ENCODE peak calls at places on chromosome 21, in five cellular contexts. P is dorsolateral prefrontal cortex, X is pancreas, K is right lobe of liver, I is psoas muscle. Q is an unnamed sample.

GRCh38 chr21:21807598-21807903 is 809.3 kb downstream of the NCAM2 start:
- DNase-seq in I (no peak), K (no peak), P (no peak), X (no peak), Q (no peak)

GRCh38 chr21:36260030-36260787 is 59.8 kb upstream of the MORC3 start:
- DNase-seq in X (peak; percentile 40), K (no peak), I (no peak), P (no peak), Q (no peak)

GRCh38 chr21:30831194-30831765 is 1.7 kb upstream of the KRTAP7-1 start:
- DNase-seq in I (no peak), K (no peak), X (no peak), P (no peak), Q (no peak)

GRCh38 chr21:35237287-35237686 is 188.2 kb upstream of the RUNX1 start:
- DNase-seq in I (no peak), X (no peak), K (no peak), P (no peak), Q (no peak)

GRCh38 chr21:43834146-43834905 is 30.7 kb upstream of the AGPAT3 start:
- DNase-seq in P (no peak), I (no peak), K (peak; percentile 42), X (no peak), Q (no peak)

GRCh38 chr21:42321231-42321630 is 6.0 kb upstream of the TFF3 start:
- DNase-seq in X (no peak), K (no peak), I (no peak), P (no peak), Q (no peak)

GRCh38 chr21:18493420-18493819 is 89.8 kb upstream of the TMPRSS15 start:
- DNase-seq in K (no peak), P (no peak), X (no peak), I (no peak), Q (no peak)

GRCh38 chr21:41365377-41366107 is 3.7 kb downstream of the MX2 start:
- DNase-seq in X (no peak), K (no peak), P (no peak), I (no peak), Q (no peak)

GRCh38 chr21:34865922-34866271 is 183.2 kb downstream of the RUNX1 start:
- DNase-seq in I (no peak), X (no peak), K (no peak), P (no peak), Q (no peak)

GRCh38 chr21:42474043-42474831 is 21.8 kb downstream of the RSPH1 start:
- DNase-seq in P (no peak), X (peak; percentile 74), K (no peak), I (no peak), Q (peak; percentile 79)

GRCh38 chr21:43916691-43917514 is 51.9 kb downstream of the AGPAT3 start:
- DNase-seq in P (no peak), K (peak; percentile 48), X (no peak), I (no peak), Q (peak; percentile 65)

GRCh38 chr21:17368748-17369363 is 144.0 kb upstream of the CXADR start:
- DNase-seq in I (no peak), K (no peak), P (no peak), X (no peak), Q (no peak)

GRCh38 chr21:32520885-32521735 is 64.2 kb downstream of the TCP10L start:
- DNase-seq in P (peak; percentile 73), X (peak; percentile 55), K (no peak), I (peak; percentile 91), Q (peak; percentile 76)

GRCh38 chr21:35586305-35586704 is 474.0 kb downstream of the SETD4 start:
- DNase-seq in X (no peak), I (no peak), P (no peak), K (no peak), Q (no peak)

GRCh38 chr21:31557421-31557955 is 102.0 kb upstream of the SOD1 start:
- DNase-seq in X (no peak), K (peak; percentile 56), P (no peak), I (no peak), Q (peak; percentile 47)

GRCh38 chr21:42187976-42188653 is 30.8 kb upstream of the ABCG1 start:
- DNase-seq in K (no peak), P (no peak), I (no peak), X (no peak), Q (no peak)

GRCh38 chr21:17340081-17340480 is 172.8 kb upstream of the CXADR start:
- DNase-seq in K (no peak), P (no peak), X (no peak), I (no peak), Q (no peak)

GRCh38 chr21:34791776-34792503 is 123.1 kb downstream of the CLIC6 start:
- DNase-seq in K (peak; percentile 58), P (no peak), I (no peak), X (no peak), Q (peak; percentile 59)

GRCh38 chr21:32007461-32007860 is 134.6 kb downstream of the HUNK start:
- DNase-seq in X (no peak), I (no peak), K (no peak), P (no peak), Q (no peak)

GRCh38 chr21:33981341-33982101 is 65.9 kb upstream of the ATP5PO start:
- DNase-seq in P (no peak), I (peak; percentile 73), K (no peak), X (no peak), Q (no peak)

GRCh38 chr21:29343517-29343916 is 44.8 kb downstream of the BACH1 start:
- DNase-seq in I (no peak), P (no peak), K (no peak), X (no peak), Q (no peak)
- H3K4me3 ChIP-seq in I (no peak overlapping the region), P (no peak overlapping the region), K (no peak overlapping the region), X (no peak overlapping the region), Q (no peak overlapping the region)

GRCh38 chr21:26801524-26801923 is 43.7 kb downstream of the ADAMTS1 start:
- DNase-seq in I (no peak), K (no peak), P (no peak), X (no peak), Q (no peak)
- H3K4me3 ChIP-seq in I (peak overlapping the region; percentile 22), K (no peak overlapping the region), P (no peak overlapping the region), X (no peak overlapping the region), Q (no peak overlapping the region)

GRCh38 chr21:27300770-27301169 is 333.9 kb upstream of the ADAMTS5 start:
- DNase-seq in K (no peak), P (no peak), I (no peak), X (no peak), Q (no peak)

GRCh38 chr21:27292851-27293638 is 326.2 kb upstream of the ADAMTS5 start:
- DNase-seq in K (no peak), P (no peak), X (no peak), I (no peak), Q (no peak)

GRCh38 chr21:27301216-27301615 is 334.3 kb upstream of the ADAMTS5 start:
- DNase-seq in X (no peak), K (no peak), P (no peak), I (no peak), Q (no peak)

GRCh38 chr21:27298465-27298864 is 331.6 kb upstream of the ADAMTS5 start:
- DNase-seq in I (no peak), X (no peak), K (no peak), P (no peak), Q (no peak)
- H3K4me3 ChIP-seq in I (no peak overlapping the region), X (no peak overlapping the region), K (no peak overlapping the region), P (no peak overlapping the region), Q (no peak overlapping the region)

GRCh38 chr21:37461494-37461893 is 94.9 kb downstream of the DYRK1A start:
- DNase-seq in I (no peak), K (no peak), P (no peak), X (no peak), Q (no peak)

GRCh38 chr21:37462087-37462861 is 95.7 kb downstream of the DYRK1A start:
- DNase-seq in P (no peak), I (no peak), X (no peak), K (no peak), Q (no peak)

GRCh38 chr21:37459575-37459974 is 93.0 kb downstream of the DYRK1A start:
- DNase-seq in I (no peak), P (no peak), X (no peak), K (no peak), Q (no peak)

GRCh38 chr21:37458669-37459276 is 92.2 kb downstream of the DYRK1A start:
- DNase-seq in I (no peak), X (no peak), P (no peak), K (no peak), Q (no peak)

DNA sequence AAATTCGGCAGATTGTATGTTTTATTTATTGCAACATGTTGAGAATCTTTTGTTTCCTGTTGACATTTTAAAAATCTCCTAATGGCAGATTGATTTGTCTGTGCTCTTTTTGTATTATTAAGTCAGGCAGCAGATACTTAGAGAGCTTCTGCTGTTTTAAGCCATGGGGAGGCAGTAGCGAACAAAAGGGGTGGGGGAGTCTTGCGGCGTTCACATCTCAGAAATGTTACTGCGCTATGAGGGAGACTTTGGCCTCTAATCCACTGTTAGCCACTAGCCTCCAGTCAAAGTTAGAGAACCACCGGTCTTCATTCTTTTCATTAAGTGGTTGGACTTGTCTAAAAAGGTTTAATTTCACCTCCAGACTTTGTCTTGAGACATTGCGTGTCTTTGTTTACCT is 93.6 kb downstream of the DYRK1A start:
- DNase-seq in P (no peak), K (no peak), X (no peak), I (no peak), Q (no peak)
- H3K4me3 ChIP-seq in P (no peak overlapping the region), K (no peak overlapping the region), X (no peak overlapping the region), I (no peak overlapping the region), Q (no peak overlapping the region)

GRCh38 chr21:45533731-45534571 is 8.3 kb downstream of the SLC19A1 start:
- DNase-seq in P (peak; percentile 32), I (peak; percentile 45), K (peak; percentile 76), X (no peak), Q (peak; percentile 64)
- H3K4me3 ChIP-seq in P (no peak overlapping the region), I (no peak overlapping the region), K (no peak overlapping the region), X (no peak overlapping the region), Q (no peak overlapping the region)

DNA sequence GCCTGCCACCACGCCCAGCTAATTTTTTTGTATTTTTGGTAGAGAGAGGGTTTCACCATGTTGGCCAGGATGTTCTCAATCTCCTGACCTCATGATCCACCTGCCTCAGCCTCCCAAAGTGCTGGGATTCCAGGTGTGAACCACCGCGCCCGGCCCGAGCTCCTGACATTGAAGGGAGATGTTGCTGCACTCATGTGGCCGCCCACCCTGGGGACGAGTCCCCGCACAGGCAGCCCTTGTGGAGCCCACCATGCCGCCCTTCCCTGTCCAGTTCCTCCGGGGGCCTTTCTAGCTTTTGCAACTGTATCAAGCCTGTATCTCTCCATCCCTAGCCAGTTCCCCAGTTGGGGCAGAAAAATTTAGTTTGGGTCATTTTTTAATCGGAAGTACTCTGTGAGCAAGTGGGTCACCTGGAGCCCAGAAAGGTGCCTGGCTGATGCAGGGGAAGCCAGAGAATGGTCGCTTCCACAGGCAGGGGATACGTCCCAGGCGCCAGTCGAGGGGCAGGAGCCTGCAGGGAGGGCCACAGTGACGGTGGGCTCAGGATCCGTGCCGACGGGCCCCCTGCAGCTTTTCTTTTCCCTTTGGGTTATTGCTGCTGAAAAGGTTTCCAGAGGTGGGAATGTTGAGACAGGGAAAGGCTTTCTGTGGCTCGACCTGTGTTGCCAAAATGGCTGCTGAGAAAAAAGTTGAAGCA is 20.4 kb downstream of the PCNT start:
- DNase-seq in K (no peak), P (no peak), X (no peak), I (no peak), Q (no peak)
- H3K4me3 ChIP-seq in K (no peak overlapping the region), P (no peak overlapping the region), X (no peak overlapping the region), I (no peak overlapping the region), Q (no peak overlapping the region)

GRCh38 chr21:45064618-45065399 is 9.6 kb upstream of the ADARB1 start:
- DNase-seq in P (no peak), K (no peak), X (no peak), I (no peak), Q (no peak)
- H3K4me3 ChIP-seq in P (no peak overlapping the region), K (no peak overlapping the region), X (no peak overlapping the region), I (no peak overlapping the region), Q (no peak overlapping the region)